ENCODE peak calls at places on chromosomes 7 and 10, in nine cellular contexts. O is left lung, K is MM.1S, L is endodermal cell, I is cardiac muscle cell, H is fibroblast of lung, F is brain microvascular endothelial cell, Q is colonic mucosa, U is stomach. X is an unnamed sample.

GRCh38 chr10:128026620-128027281 is 99.5 kb downstream of the MKI67 start:
- DNase-seq in O (peak; percentile 6), K (peak; percentile 94), L (no peak), I (no peak), H (peak; percentile 30), F (no peak), Q (no peak), U (no peak), X (no peak)

GRCh38 chr10:127922675-127923366 is 15.9 kb downstream of the PTPRE start:
- DNase-seq in O (peak; percentile 87), K (no peak), L (no peak), I (no peak), H (peak; percentile 97), F (peak; percentile 95), Q (no peak), U (peak; percentile 86), X (no peak)

GRCh38 chr7:138328215-138328614 is 131.8 kb upstream of the TRIM24 start:
- DNase-seq in O (no peak), K (no peak), L (no peak), I (peak; percentile 72), H (no peak), F (peak; percentile 45), Q (no peak), U (no peak), X (no peak)

GRCh38 chr10:64505496-64505895 is 984.3 kb downstream of the REEP3 start:
- DNase-seq in O (no peak), K (no peak), L (no peak), I (no peak), H (no peak), F (no peak), Q (no peak), U (no peak), X (no peak)

GRCh38 chr7:111763221-111763791 is 201.0 kb upstream of the IMMP2L start:
- DNase-seq in O (no peak), K (peak; percentile 42), L (peak; percentile 76), I (peak; percentile 65), H (peak; percentile 49), F (peak; percentile 38), Q (no peak), U (no peak), X (no peak)

GRCh38 chr7:102914585-102914984 is 1.8 kb downstream of the LRRC17 start:
- DNase-seq in O (peak; percentile 50), K (no peak), L (peak; percentile 67), I (peak; percentile 20), H (peak; percentile 93), F (peak; percentile 95), Q (peak; percentile 34), U (no peak), X (no peak)

GRCh38 chr10:100184426-100185219 is 1.2 kb downstream of the ERLIN1 start:
- DNase-seq in O (no peak), K (peak; percentile 18), L (no peak), I (peak; percentile 14), H (peak; percentile 25), F (no peak), Q (peak; percentile 33), U (no peak), X (no peak)

GRCh38 chr10:12321641-12322040 is 27.7 kb upstream of the CAMK1D start:
- DNase-seq in O (no peak), K (no peak), L (no peak), I (no peak), H (no peak), F (no peak), Q (no peak), U (no peak), X (no peak)

GRCh38 chr7:1526271-1526754 is 4.2 kb upstream of the MAFK start:
- DNase-seq in O (no peak), K (no peak), L (no peak), I (no peak), H (no peak), F (no peak), Q (no peak), U (no peak), X (no peak)

GRCh38 chr7:7820939-7821338 is 102.5 kb upstream of the RPA3 start:
- DNase-seq in O (no peak), K (peak; percentile 47), L (no peak), I (no peak), H (no peak), F (no peak), Q (no peak), U (no peak), X (no peak)

GRCh38 chr10:10922062-10922461 is 95.6 kb upstream of the CELF2 start:
- DNase-seq in O (no peak), K (no peak), L (no peak), I (no peak), H (no peak), F (no peak), Q (no peak), U (no peak), X (no peak)

GRCh38 chr7:57646901-57647246 is 196.9 kb downstream of the ZNF716 start:
- DNase-seq in O (no peak), K (no peak), L (no peak), I (no peak), H (no peak), F (no peak), Q (no peak), U (no peak), X (no peak)

GRCh38 chr7:151047979-151048763 is at the start of gene ASIC3:
- DNase-seq in O (no peak), K (no peak), L (no peak), I (no peak), H (no peak), F (no peak), Q (no peak), U (no peak), X (no peak)

GRCh38 chr7:114426824-114427223 is 12.2 kb downstream of the FOXP2 start:
- DNase-seq in O (no peak), K (peak; percentile 21), L (no peak), I (peak; percentile 35), H (peak; percentile 20), F (peak; percentile 34), Q (no peak), U (no peak), X (no peak)

GRCh38 chr7:38831262-38831661 is 77.7 kb downstream of the VPS41 start:
- DNase-seq in O (no peak), K (no peak), L (no peak), I (no peak), H (no peak), F (no peak), Q (no peak), U (no peak), X (no peak)

GRCh38 chr10:8071006-8071405 is 16.5 kb downstream of the GATA3 start:
- DNase-seq in O (no peak), K (no peak), L (no peak), I (no peak), H (peak; percentile 74), F (no peak), Q (no peak), U (no peak), X (no peak)

GRCh38 chr10:8066797-8067196 is 12.3 kb downstream of the GATA3 start:
- DNase-seq in O (no peak), K (no peak), L (no peak), I (no peak), H (no peak), F (no peak), Q (no peak), U (no peak), X (no peak)

GRCh38 chr10:8069627-8070026 is 15.1 kb downstream of the GATA3 start:
- DNase-seq in O (no peak), K (no peak), L (no peak), I (no peak), H (peak; percentile 95), F (no peak), Q (no peak), U (no peak), X (no peak)

GRCh38 chr10:8070440-8070839 is 16.0 kb downstream of the GATA3 start:
- DNase-seq in O (no peak), K (no peak), L (no peak), I (no peak), H (peak; percentile 38), F (no peak), Q (no peak), U (no peak), X (no peak)

GRCh38 chr10:8069108-8069507 is 14.6 kb downstream of the GATA3 start:
- DNase-seq in O (no peak), K (no peak), L (no peak), I (no peak), H (no peak), F (no peak), Q (no peak), U (no peak), X (no peak)
- H3K36me3 ChIP-seq in O (no peaks in the 10 kb centered on the region), K (no peaks in the 10 kb centered on the region), L (peaks cover 88% of the 10 kb centered on the region), I (no peaks in the 10 kb centered on the region), H (no peaks in the 10 kb centered on the region), F (no peaks in the 10 kb centered on the region), Q (no peaks in the 10 kb centered on the region), U (no peaks in the 10 kb centered on the region), X (no peaks in the 10 kb centered on the region)

GRCh38 chr7:104328308-104328969 is at the start of gene LHFPL3:
- DNase-seq in O (no peak), K (no peak), L (peak; percentile 76), I (peak; percentile 26), H (peak; percentile 6), F (no peak), Q (peak; percentile 16), U (no peak), X (no peak)
- H3K27me3 ChIP-seq in O (peaks cover 70% of the 10 kb centered on the region), K (no peaks in the 10 kb centered on the region), L (peaks cover 99% of the 10 kb centered on the region), I (peaks cover 96% of the 10 kb centered on the region), H (peaks cover 16% of the 10 kb centered on the region), F (peaks cover 37% of the 10 kb centered on the region), Q (peaks cover 41% of the 10 kb centered on the region), U (peaks cover 11% of the 10 kb centered on the region), X (peaks cover 20% of the 10 kb centered on the region)

DNA sequence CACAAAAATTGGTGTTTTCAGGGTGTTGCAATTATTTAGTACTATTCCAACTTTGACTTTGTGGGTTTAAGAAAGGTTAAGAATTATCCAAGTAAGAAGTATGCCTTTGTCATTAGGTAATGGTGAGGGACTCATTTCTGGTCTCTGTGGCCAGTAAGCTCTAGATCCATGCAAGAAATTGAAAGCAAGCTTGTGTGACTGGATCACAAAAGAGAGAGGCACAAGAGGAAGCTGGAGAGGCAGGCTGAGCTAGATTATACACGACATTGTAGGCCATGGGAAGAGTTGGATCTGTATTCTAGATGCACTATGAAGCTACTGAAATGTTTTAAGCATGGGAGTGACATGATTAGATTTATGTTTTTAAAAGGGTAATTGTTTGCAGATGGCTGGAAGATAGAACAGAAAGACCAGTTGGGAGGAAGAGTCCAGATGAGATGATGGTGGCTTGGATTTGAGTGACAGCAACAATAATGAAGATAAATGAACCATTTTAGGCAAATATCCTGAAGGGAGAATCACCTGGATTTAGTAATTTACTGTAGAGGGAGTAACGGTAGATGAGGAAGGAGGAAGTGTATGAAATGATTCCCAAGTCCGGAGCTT is 50.0 kb downstream of the CALD1 start:
- DNase-seq in O (no peak), K (no peak), L (no peak), I (no peak), H (peak; percentile 66), F (no peak), Q (no peak), U (no peak), X (no peak)
- TF ChIP-seq CTCF in O (no peak), K (no peak), L (no peak), I (no peak), H (no peak), F (no peak), Q (no peak), U (no peak), X (no peak)

DNA sequence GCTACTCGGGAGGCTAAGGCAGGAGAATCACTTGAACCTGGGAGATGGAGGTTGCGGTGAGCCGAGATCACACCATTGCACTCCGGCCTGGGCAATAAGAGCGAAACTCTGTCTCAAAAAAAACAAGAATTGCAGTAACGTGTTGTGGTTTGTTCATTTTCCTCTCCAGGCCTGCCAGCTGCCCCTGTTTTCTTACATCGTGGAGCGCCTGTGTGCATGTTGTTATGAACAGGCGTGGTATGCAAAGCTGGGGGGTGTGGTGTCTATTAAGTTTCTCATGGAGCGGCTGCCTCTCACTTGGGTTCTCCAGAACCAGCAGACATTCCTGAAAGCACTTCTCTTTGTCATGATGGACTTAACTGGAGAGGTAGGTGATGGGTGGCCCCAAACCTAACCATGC is 52.1 kb downstream of the TRRAP start:
- DNase-seq in O (no peak), K (peak; percentile 17), L (no peak), I (no peak), H (no peak), F (no peak), Q (no peak), U (no peak), X (no peak)
- H3K36me3 ChIP-seq in O (no peaks in the 10 kb centered on the region), K (peaks cover 19% of the 10 kb centered on the region), L (peaks cover 90% of the 10 kb centered on the region), I (peaks cover 82% of the 10 kb centered on the region), H (peaks cover 21% of the 10 kb centered on the region), F (peaks cover 78% of the 10 kb centered on the region), Q (peaks cover 43% of the 10 kb centered on the region), U (peaks cover 100% of the 10 kb centered on the region), X (peaks cover 30% of the 10 kb centered on the region)